ENCODE peak calls at places on chromosomes 16 and 17, in six cellular contexts. C is K562, M is A549, D is GM12878, L is endothelial cell of umbilical vein, N is HepG2. Q is an unnamed sample.

GRCh38 chr16:81609323-81609892 is 164.8 kb downstream of the CMIP start:
- DNase-seq in C (no peak), M (no peak), D (no peak), N (no peak), L (no peak), Q (no peak)

GRCh38 chr17:5405400-5405799 is 14.1 kb downstream of the NUP88 start:
- DNase-seq in D (no peak), L (no peak), M (no peak), C (no peak), N (peak), Q (no peak)

GRCh38 chr16:70756071-70756470 is 44.9 kb downstream of the VAC14 start:
- DNase-seq in M (no peak), D (no peak), N (no peak), C (no peak), L (no peak), Q (no peak)

GRCh38 chr16:81545470-81546175 is 101.0 kb downstream of the CMIP start:
- DNase-seq in C (no peak), D (no peak), N (no peak), M (no peak), L (no peak), Q (no peak)

GRCh38 chr16:12679660-12680272 is 123.9 kb downstream of the CPPED1 start:
- DNase-seq in D (no peak), C (no peak), N (no peak), M (no peak), L (no peak), Q (no peak)

GRCh38 chr17:31604936-31605335 is 213.5 kb downstream of the RAB11FIP4 start:
- DNase-seq in C (no peak), D (no peak), N (no peak), M (no peak), L (no peak), Q (no peak)

GRCh38 chr16:63323055-63323454 is 1286.8 kb upstream of the CDH8 start:
- DNase-seq in M (no peak), C (no peak), D (no peak), L (no peak), N (no peak), Q (no peak)

GRCh38 chr16:81429045-81429521 is 15.5 kb upstream of the CMIP start:
- DNase-seq in M (no peak), L (peak), C (peak), N (peak), D (no peak), Q (peak)

GRCh38 chr17:50950002-50950877 is 84.1 kb upstream of the TOB1 start:
- DNase-seq in C (peak), D (no peak), L (peak), N (peak), M (peak), Q (peak)

GRCh38 chr17:78343099-78343432 is 16.8 kb downstream of the SOCS3 start:
- DNase-seq in L (peak), M (peak), N (no peak), C (no peak), D (no peak), Q (peak)

GRCh38 chr17:82734987-82735866 is at the start of gene FN3K:
- DNase-seq in D (no peak), N (peak), C (peak), M (peak), L (peak), Q (no peak)

GRCh38 chr17:75130632-75131277 is 787 bp downstream of the NT5C start:
- DNase-seq in N (peak), L (peak), D (no peak), C (peak), M (peak), Q (peak)

GRCh38 chr16:67936876-67937605 is 391 bp upstream of the PSMB10 start:
- DNase-seq in N (no peak), M (peak), D (peak), L (peak), C (peak), Q (peak)

GRCh38 chr16:87127061-87127765 is 190.0 kb downstream of the C16orf95 start:
- DNase-seq in N (no peak), L (peak), C (no peak), M (no peak), D (no peak), Q (no peak)

GRCh38 chr16:53945996-53946395 is 242.0 kb downstream of the FTO start:
- DNase-seq in M (peak), L (peak), N (peak), D (no peak), C (peak), Q (peak)

GRCh38 chr16:12252616-12253015 is 276.1 kb downstream of the SNX29 start:
- DNase-seq in D (no peak), M (no peak), N (no peak), C (no peak), L (no peak), Q (no peak)

GRCh38 chr16:79698341-79698753 is 97.8 kb upstream of the MAF start:
- DNase-seq in C (no peak), M (no peak), N (no peak), L (no peak), D (no peak), Q (no peak)

GRCh38 chr17:40696651-40697072 is 6.9 kb downstream of the KRT24 start:
- DNase-seq in C (no peak), N (no peak), M (no peak), L (no peak), D (no peak), Q (no peak)

GRCh38 chr16:87132361-87133014 is 184.7 kb downstream of the C16orf95 start:
- DNase-seq in M (no peak), N (peak), L (no peak), D (no peak), C (no peak), Q (no peak)

GRCh38 chr17:44894642-44895041 is 4.6 kb downstream of the EFTUD2 start:
- DNase-seq in N (no peak), C (no peak), L (no peak), M (no peak), D (no peak), Q (no peak)

GRCh38 chr16:30051518-30051917 is 14.0 kb upstream of the ALDOA start:
- DNase-seq in N (no peak), M (no peak), C (no peak), L (peak), D (no peak), Q (no peak)

GRCh38 chr16:30054451-30054850 is 11.1 kb upstream of the ALDOA start:
- DNase-seq in C (no peak), D (no peak), N (no peak), M (no peak), L (no peak), Q (no peak)

GRCh38 chr16:30053376-30054015 is 12.1 kb upstream of the ALDOA start:
- DNase-seq in D (no peak), N (no peak), C (no peak), M (no peak), L (peak), Q (peak)

GRCh38 chr16:30052671-30053372 is 12.7 kb upstream of the ALDOA start:
- DNase-seq in M (peak), C (peak), D (peak), N (peak), L (peak), Q (peak)

DNA sequence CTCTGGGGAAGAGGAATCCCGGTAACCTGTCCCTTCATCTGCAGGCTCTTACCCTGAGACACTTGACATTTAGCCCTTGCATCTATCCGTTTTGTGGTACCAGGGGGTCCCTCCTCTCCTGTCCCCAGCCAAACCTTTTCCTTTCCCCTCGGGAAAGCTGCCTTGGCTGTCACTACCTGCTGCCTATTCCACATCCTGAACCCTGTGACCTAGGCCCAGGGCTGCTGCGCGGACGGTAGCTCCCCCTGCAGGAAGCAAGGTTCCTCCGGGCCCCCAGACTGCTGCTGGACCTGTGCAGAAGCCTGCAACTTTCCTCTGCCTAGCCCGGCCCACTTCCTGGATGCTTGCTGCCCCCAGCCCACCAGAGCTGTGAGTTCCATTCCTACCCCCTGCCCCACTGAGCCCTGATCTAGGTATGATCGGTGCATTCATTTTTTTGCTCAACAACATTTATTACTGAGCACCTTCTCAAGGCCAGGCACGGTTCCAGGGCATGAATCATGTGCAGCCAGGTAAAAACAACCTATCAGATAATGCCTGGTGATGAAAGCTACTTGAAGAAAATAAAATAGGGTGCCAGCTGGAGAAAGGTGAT is 10.5 kb upstream of the ALDOA start:
- DNase-seq in C (peak), N (peak), L (peak), M (peak), D (no peak), Q (peak)
- TF ChIP-seq MYC in C (no peak), N (peak), L (no peak), M (no peak), D (no peak), Q (no peak)

GRCh38 chr16:85662976-85663830 is 25.6 kb downstream of the GINS2 start:
- DNase-seq in N (no peak), C (no peak), D (no peak), L (no peak), M (no peak), Q (no peak)

GRCh38 chr16:85659805-85660511 is 28.8 kb downstream of the GINS2 start:
- DNase-seq in M (peak), N (peak), L (peak), D (no peak), C (peak), Q (peak)

GRCh38 chr16:85661131-85662035 is 27.4 kb downstream of the GINS2 start:
- DNase-seq in D (no peak), C (no peak), M (no peak), L (no peak), N (no peak), Q (no peak)

GRCh38 chr16:85663891-85664321 is 24.8 kb downstream of the GINS2 start:
- DNase-seq in D (no peak), N (no peak), C (no peak), L (no peak), M (no peak), Q (no peak)

GRCh38 chr16:85662036-85662812 is 26.5 kb downstream of the GINS2 start:
- DNase-seq in L (no peak), N (no peak), M (no peak), D (no peak), C (no peak), Q (no peak)
- TF ChIP-seq MAX in L (no peak), N (no peak), M (no peak), D (no peak), C (no peak), Q (no peak)

GRCh38 chr17:8375738-8376259 is 705 bp downstream of the KRABD2 start:
- DNase-seq in L (no peak), D (no peak), C (no peak), M (no peak), N (no peak), Q (no peak)
- TF ChIP-seq MYC in L (no peak), D (no peak), C (no peak), M (no peak), N (no peak), Q (no peak)

GRCh38 chr16:27284865-27285675 is 16.5 kb upstream of the NSMCE1 start:
- DNase-seq in L (no peak), C (no peak), N (peak), D (no peak), M (no peak), Q (no peak)

GRCh38 chr16:27287887-27288286 is 19.3 kb upstream of the NSMCE1 start:
- DNase-seq in C (no peak), L (no peak), M (no peak), N (no peak), D (no peak), Q (no peak)

GRCh38 chr16:27285676-27286196 is 17.2 kb upstream of the NSMCE1 start:
- DNase-seq in C (no peak), M (no peak), N (no peak), D (no peak), L (no peak), Q (peak)

GRCh38 chr16:27287051-27287811 is 18.7 kb upstream of the NSMCE1 start:
- DNase-seq in D (no peak), C (no peak), N (no peak), L (no peak), M (no peak), Q (no peak)

GRCh38 chr16:27286446-27286845 is 17.9 kb upstream of the NSMCE1 start:
- DNase-seq in M (peak), N (peak), C (no peak), L (peak), D (no peak), Q (no peak)
- TF ChIP-seq MAX in M (peak), N (no peak), C (no peak), L (no peak), D (no peak), Q (no peak)

DNA sequence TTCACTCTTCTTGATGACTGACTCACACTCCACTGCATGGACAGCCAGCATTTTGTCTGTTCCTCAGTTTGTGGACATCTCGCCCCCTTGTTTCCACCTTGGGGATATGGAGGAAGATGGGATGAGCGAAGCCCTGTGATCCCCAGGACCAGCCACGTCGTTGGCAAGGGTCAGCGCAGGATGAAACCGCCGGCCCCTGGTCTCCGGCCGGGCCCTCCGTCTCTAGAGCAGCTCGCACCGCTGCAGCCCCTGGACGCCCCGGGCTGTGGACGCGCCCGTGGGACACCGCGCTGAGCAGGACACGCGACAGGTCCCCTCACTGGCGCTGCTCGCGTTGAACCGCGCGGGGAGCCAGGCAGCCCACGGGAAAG is 604 bp upstream of the ZC3H18 start:
- DNase-seq in N (peak), C (peak), D (no peak), M (no peak), L (no peak), Q (peak)
- TF ChIP-seq MYC in N (no peak), C (peak), D (no peak), M (no peak), L (no peak), Q (no peak)

GRCh38 chr17:273994-274832 is 78.4 kb downstream of the RPH3AL start:
- DNase-seq in L (no peak), C (no peak), D (no peak), N (no peak), M (no peak), Q (peak)
- TF ChIP-seq MAX in L (no peak), C (no peak), D (no peak), N (no peak), M (no peak), Q (peak)

DNA sequence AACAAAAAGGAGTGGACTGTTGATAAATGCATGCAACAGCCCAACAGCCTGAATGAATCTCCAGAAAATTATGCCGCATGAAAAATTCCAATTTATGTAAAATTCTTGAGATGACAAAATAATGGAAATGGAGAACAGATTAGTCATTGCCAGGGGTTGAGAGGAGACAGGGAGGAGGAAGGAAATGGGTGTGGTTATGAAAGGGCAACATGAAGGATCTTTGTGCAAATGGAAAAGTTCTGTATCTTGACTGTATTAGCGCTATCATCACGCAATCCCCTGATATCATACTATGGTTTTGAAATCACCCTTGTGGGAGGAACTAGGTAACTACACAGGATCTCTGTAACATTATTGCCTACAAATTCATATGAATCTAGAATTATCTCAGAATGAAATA is 1058.3 kb upstream of the RBFOX1 start:
- DNase-seq in L (no peak), M (no peak), D (no peak), N (no peak), C (no peak), Q (no peak)
- TF ChIP-seq MYC in L (no peak), M (no peak), D (no peak), N (no peak), C (no peak), Q (no peak)